ENCODE peak calls at places on chromosomes 16 and 17, in five cellular contexts. F is NB4, X is T-helper 22 cell, W is foreskin keratinocyte, C is GM13977. Q is an unnamed sample.

GRCh38 chr17:45958994-45959665 is 39.9 kb upstream of the STH start:
- DNase-seq in C (no peak), F (no peak), X (no peak), W (peak), Q (no peak)

GRCh38 chr16:87729266-87729954 is 36.4 kb downstream of the KLHDC4 start:
- DNase-seq in F (no peak), X (no peak), C (no peak), W (no peak), Q (no peak)

GRCh38 chr17:82845163-82845807 is 5.5 kb upstream of the ZNF750 start:
- DNase-seq in X (no peak), C (no peak), F (no peak), W (no peak), Q (no peak)

GRCh38 chr17:12756786-12757185 is 32.5 kb upstream of the ARHGAP44 start:
- DNase-seq in C (no peak), F (no peak), W (no peak), X (no peak), Q (no peak)

GRCh38 chr17:28335959-28336871 is 654 bp downstream of the TNFAIP1 start:
- DNase-seq in F (peak), X (no peak), C (peak), W (peak), Q (no peak)

GRCh38 chr16:49868164-49868668 is 12.3 kb upstream of the ZNF423 start:
- DNase-seq in C (no peak), W (no peak), X (no peak), F (no peak), Q (no peak)

GRCh38 chr17:81712468-81713003 is 452 bp downstream of the SLC25A10 start:
- DNase-seq in C (peak), W (no peak), X (no peak), F (peak), Q (no peak)

GRCh38 chr16:77457046-77457445 is 22.2 kb upstream of the ADAMTS18 start:
- DNase-seq in W (no peak), F (no peak), C (no peak), X (no peak), Q (no peak)

GRCh38 chr17:71117461-71117860 is 948.1 kb downstream of the KCNJ2 start:
- DNase-seq in X (no peak), W (no peak), C (no peak), F (no peak), Q (no peak)

GRCh38 chr17:5283531-5284315 is 1.6 kb downstream of the RABEP1 start:
- DNase-seq in C (no peak), X (no peak), W (no peak), F (peak), Q (no peak)

GRCh38 chr17:9183297-9183696 is 162.0 kb downstream of the NTN1 start:
- DNase-seq in W (no peak), X (no peak), C (no peak), F (peak), Q (no peak)

GRCh38 chr16:89556750-89557149 is 3.7 kb upstream of the RPL13 start:
- DNase-seq in C (no peak), W (no peak), X (no peak), F (no peak), Q (no peak)

GRCh38 chr16:24508614-24509013 is 30.8 kb upstream of the RBBP6 start:
- DNase-seq in C (no peak), F (no peak), W (peak), X (no peak), Q (no peak)

GRCh38 chr16:21194771-21195301 is 16.5 kb downstream of the ZP2 start:
- DNase-seq in X (no peak), W (peak), F (no peak), C (peak), Q (no peak)

GRCh38 chr17:55693244-55694216 is 29.1 kb downstream of the TMEM100 start:
- DNase-seq in C (no peak), F (no peak), X (no peak), W (no peak), Q (peak)

GRCh38 chr16:9184354-9184690 is 92.9 kb downstream of the HAPSTR1 start:
- DNase-seq in C (no peak), W (no peak), F (no peak), X (no peak), Q (no peak)

GRCh38 chr17:1829579-1830257 is at the start of the genes RPA1 and SMYD4:
- DNase-seq in X (peak), W (peak), C (peak), F (peak), Q (peak)